ENCODE peak calls at places on chromosomes 1 and 21, in six cellular contexts. One of them, this sample, is unnamed.

GRCh38 chr1:67997746-67998145 is 52.7 kb downstream of the DIRAS3 start:
- DNase-seq in left lung: no peak
- DNase-seq in GM06990: no peak
- DNase-seq in endothelial cell of umbilical vein: no peak
- DNase-seq in B cell: no peak
- DNase-seq in astrocyte of the cerebellum: no peak
- DNase-seq in this sample: no peak

GRCh38 chr1:25737151-25737550 is 62.8 kb upstream of the SELENON start:
- DNase-seq in GM06990: no peak
- DNase-seq in astrocyte of the cerebellum: no peak
- DNase-seq in B cell: no peak
- DNase-seq in endothelial cell of umbilical vein: peak; percentile 40
- DNase-seq in left lung: no peak
- DNase-seq in this sample: no peak

GRCh38 chr1:209708297-209708696 is 3.7 kb downstream of the HSD11B1 start:
- DNase-seq in GM06990: no peak
- DNase-seq in endothelial cell of umbilical vein: no peak
- DNase-seq in left lung: no peak
- DNase-seq in B cell: no peak
- DNase-seq in astrocyte of the cerebellum: no peak
- DNase-seq in this sample: no peak

GRCh38 chr1:33986389-33987095 is 122.7 kb downstream of the HMGB4 start:
- DNase-seq in left lung: no peak
- DNase-seq in endothelial cell of umbilical vein: no peak
- DNase-seq in GM06990: no peak
- DNase-seq in B cell: no peak
- DNase-seq in astrocyte of the cerebellum: peak; percentile 62
- DNase-seq in this sample: peak; percentile 60

GRCh38 chr1:143691400-143691891 is 280.3 kb downstream of the FAM72C start:
- DNase-seq in left lung: no peak
- DNase-seq in astrocyte of the cerebellum: no peak
- DNase-seq in GM06990: peak; percentile 26
- DNase-seq in endothelial cell of umbilical vein: no peak
- DNase-seq in B cell: no peak
- DNase-seq in this sample: no peak

GRCh38 chr21:41817228-41817627 is 50.4 kb upstream of the RIPK4 start:
- DNase-seq in endothelial cell of umbilical vein: peak; percentile 54
- DNase-seq in astrocyte of the cerebellum: peak; percentile 59
- DNase-seq in GM06990: no peak
- DNase-seq in left lung: no peak
- DNase-seq in B cell: peak; percentile 78
- DNase-seq in this sample: peak; percentile 31

GRCh38 chr1:162177126-162177525 is 107.6 kb downstream of the NOS1AP start:
- DNase-seq in astrocyte of the cerebellum: no peak
- DNase-seq in B cell: no peak
- DNase-seq in GM06990: no peak
- DNase-seq in left lung: no peak
- DNase-seq in endothelial cell of umbilical vein: no peak
- DNase-seq in this sample: no peak

GRCh38 chr1:199898654-199899053 is 128.9 kb upstream of the NR5A2 start:
- DNase-seq in left lung: no peak
- DNase-seq in GM06990: no peak
- DNase-seq in B cell: no peak
- DNase-seq in astrocyte of the cerebellum: no peak
- DNase-seq in endothelial cell of umbilical vein: no peak
- DNase-seq in this sample: no peak

GRCh38 chr1:167628754-167629515 is 1.1 kb upstream of the RCSD1 start:
- DNase-seq in endothelial cell of umbilical vein: no peak
- DNase-seq in astrocyte of the cerebellum: no peak
- DNase-seq in B cell: no peak
- DNase-seq in GM06990: no peak
- DNase-seq in left lung: no peak
- DNase-seq in this sample: no peak

GRCh38 chr1:169680377-169681019 is 30.9 kb downstream of the SELL start:
- DNase-seq in GM06990: peak; percentile 64
- DNase-seq in B cell: peak; percentile 35
- DNase-seq in endothelial cell of umbilical vein: no peak
- DNase-seq in left lung: no peak
- DNase-seq in astrocyte of the cerebellum: no peak
- DNase-seq in this sample: no peak

GRCh38 chr1:51568231-51568935 is 48.5 kb upstream of the OSBPL9 start:
- DNase-seq in endothelial cell of umbilical vein: no peak
- DNase-seq in B cell: no peak
- DNase-seq in GM06990: no peak
- DNase-seq in left lung: no peak
- DNase-seq in astrocyte of the cerebellum: no peak
- DNase-seq in this sample: no peak

GRCh38 chr1:218182455-218182854 is 102.6 kb upstream of the RRP15 start:
- DNase-seq in GM06990: no peak
- DNase-seq in B cell: no peak
- DNase-seq in endothelial cell of umbilical vein: no peak
- DNase-seq in left lung: no peak
- DNase-seq in astrocyte of the cerebellum: no peak
- DNase-seq in this sample: no peak

GRCh38 chr1:162902372-162902771 is 41.4 kb upstream of the CCDC190 start:
- DNase-seq in astrocyte of the cerebellum: no peak
- DNase-seq in B cell: no peak
- DNase-seq in left lung: no peak
- DNase-seq in endothelial cell of umbilical vein: no peak
- DNase-seq in GM06990: no peak
- DNase-seq in this sample: no peak

GRCh38 chr1:115437146-115437639 is 99.1 kb upstream of the NGF start:
- DNase-seq in left lung: no peak
- DNase-seq in endothelial cell of umbilical vein: no peak
- DNase-seq in GM06990: no peak
- DNase-seq in B cell: no peak
- DNase-seq in astrocyte of the cerebellum: no peak
- DNase-seq in this sample: no peak

GRCh38 chr1:211305044-211305443 is 21.6 kb upstream of the TRAF5 start:
- DNase-seq in B cell: no peak
- DNase-seq in left lung: no peak
- DNase-seq in GM06990: peak; percentile 44
- DNase-seq in astrocyte of the cerebellum: no peak
- DNase-seq in endothelial cell of umbilical vein: no peak
- DNase-seq in this sample: no peak

GRCh38 chr1:157955860-157956259 is 37.6 kb upstream of the KIRREL1 start:
- DNase-seq in left lung: no peak
- DNase-seq in GM06990: no peak
- DNase-seq in B cell: peak; percentile 33
- DNase-seq in endothelial cell of umbilical vein: no peak
- DNase-seq in astrocyte of the cerebellum: no peak
- DNase-seq in this sample: no peak

GRCh38 chr1:95139039-95139438 is 21.9 kb downstream of the TLCD4 start:
- DNase-seq in GM06990: no peak
- DNase-seq in astrocyte of the cerebellum: no peak
- DNase-seq in endothelial cell of umbilical vein: no peak
- DNase-seq in left lung: no peak
- DNase-seq in B cell: no peak
- DNase-seq in this sample: no peak

GRCh38 chr21:21968810-21969588 is 970.8 kb downstream of the NCAM2 start:
- DNase-seq in GM06990: no peak
- DNase-seq in astrocyte of the cerebellum: no peak
- DNase-seq in B cell: no peak
- DNase-seq in endothelial cell of umbilical vein: no peak
- DNase-seq in left lung: no peak
- DNase-seq in this sample: no peak

GRCh38 chr21:45598109-45598508 is 45.4 kb upstream of the PCBP3 start:
- DNase-seq in B cell: no peak
- DNase-seq in astrocyte of the cerebellum: no peak
- DNase-seq in endothelial cell of umbilical vein: no peak
- DNase-seq in left lung: peak; percentile 54
- DNase-seq in GM06990: no peak
- DNase-seq in this sample: no peak

GRCh38 chr1:55898191-55898590 is 681.2 kb downstream of the PLPP3 start:
- DNase-seq in endothelial cell of umbilical vein: no peak
- DNase-seq in astrocyte of the cerebellum: no peak
- DNase-seq in B cell: no peak
- DNase-seq in left lung: no peak
- DNase-seq in GM06990: no peak
- DNase-seq in this sample: peak; percentile 48

GRCh38 chr1:40978886-40979240 is 633 bp upstream of the CTPS1 start:
- DNase-seq in B cell: no peak
- DNase-seq in astrocyte of the cerebellum: no peak
- DNase-seq in endothelial cell of umbilical vein: no peak
- DNase-seq in left lung: no peak
- DNase-seq in GM06990: no peak
- DNase-seq in this sample: no peak

GRCh38 chr1:145985502-145986439 is 10.6 kb downstream of the TXNIP start:
- DNase-seq in astrocyte of the cerebellum: no peak
- DNase-seq in left lung: peak; percentile 83
- DNase-seq in GM06990: no peak
- DNase-seq in B cell: no peak
- DNase-seq in endothelial cell of umbilical vein: peak; percentile 63
- DNase-seq in this sample: no peak

GRCh38 chr1:77888429-77889239 is at the start of gene NEXN:
- DNase-seq in astrocyte of the cerebellum: peak; percentile 66
- DNase-seq in B cell: peak; percentile 46
- DNase-seq in endothelial cell of umbilical vein: peak; percentile 80
- DNase-seq in left lung: peak; percentile 84
- DNase-seq in GM06990: peak; percentile 36
- DNase-seq in this sample: peak; percentile 28

GRCh38 chr1:223748773-223749733 is 36.7 kb downstream of the CAPN2 start:
- DNase-seq in astrocyte of the cerebellum: no peak
- DNase-seq in GM06990: peak; percentile 78
- DNase-seq in endothelial cell of umbilical vein: peak; percentile 62
- DNase-seq in B cell: peak; percentile 85
- DNase-seq in left lung: peak; percentile 95
- DNase-seq in this sample: no peak

GRCh38 chr1:222632749-222633148 is 14.9 kb downstream of the MIA3 start:
- DNase-seq in B cell: no peak
- DNase-seq in endothelial cell of umbilical vein: no peak
- DNase-seq in GM06990: no peak
- DNase-seq in left lung: no peak
- DNase-seq in astrocyte of the cerebellum: no peak
- DNase-seq in this sample: no peak
- TF ChIP-seq CTCF in B cell: no peak
- TF ChIP-seq CTCF in endothelial cell of umbilical vein: no peak
- TF ChIP-seq CTCF in GM06990: no peak
- TF ChIP-seq CTCF in left lung: no peak
- TF ChIP-seq CTCF in astrocyte of the cerebellum: no peak
- TF ChIP-seq CTCF in this sample: no peak

DNA sequence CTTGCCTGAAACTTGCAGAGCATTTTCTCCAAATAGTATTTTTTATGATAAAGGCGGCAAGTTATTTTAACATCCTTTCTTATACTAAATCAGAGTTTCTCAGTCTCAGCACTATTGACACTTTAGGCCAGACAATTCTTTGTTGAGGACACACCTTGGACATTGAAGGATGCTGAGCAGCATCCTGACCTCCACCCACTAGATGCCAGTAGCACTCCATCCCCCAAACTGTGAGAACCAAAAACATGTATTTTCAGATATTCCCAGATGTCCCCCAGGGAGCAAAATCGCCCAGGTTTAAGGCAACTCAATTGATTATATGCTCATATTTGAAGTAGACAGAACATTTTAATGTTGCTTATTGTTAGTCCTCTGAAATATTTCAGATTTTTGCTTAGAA is 299.4 kb downstream of the ZP4 start:
- DNase-seq in left lung: no peak
- DNase-seq in endothelial cell of umbilical vein: no peak
- DNase-seq in astrocyte of the cerebellum: no peak
- DNase-seq in GM06990: no peak
- DNase-seq in B cell: no peak
- DNase-seq in this sample: no peak
- TF ChIP-seq CTCF in left lung: no peak
- TF ChIP-seq CTCF in endothelial cell of umbilical vein: no peak
- TF ChIP-seq CTCF in astrocyte of the cerebellum: no peak
- TF ChIP-seq CTCF in GM06990: no peak
- TF ChIP-seq CTCF in B cell: no peak
- TF ChIP-seq CTCF in this sample: no peak

GRCh38 chr1:212699104-212699838 is 369 bp downstream of the BATF3 start:
- DNase-seq in GM06990: peak; percentile 81
- DNase-seq in left lung: peak; percentile 90
- DNase-seq in B cell: peak; percentile 72
- DNase-seq in endothelial cell of umbilical vein: peak; percentile 18
- DNase-seq in astrocyte of the cerebellum: no peak
- DNase-seq in this sample: no peak
- TF ChIP-seq CTCF in GM06990: peak; percentile 67
- TF ChIP-seq CTCF in left lung: peak; percentile 28
- TF ChIP-seq CTCF in B cell: peak; percentile 69
- TF ChIP-seq CTCF in endothelial cell of umbilical vein: peak; percentile 75
- TF ChIP-seq CTCF in astrocyte of the cerebellum: peak; percentile 54
- TF ChIP-seq CTCF in this sample: peak; percentile 45

GRCh38 chr1:109657395-109657794 is 1.5 kb downstream of the GSTM4 start:
- DNase-seq in B cell: no peak
- DNase-seq in astrocyte of the cerebellum: no peak
- DNase-seq in endothelial cell of umbilical vein: no peak
- DNase-seq in left lung: no peak
- DNase-seq in GM06990: no peak
- DNase-seq in this sample: no peak

GRCh38 chr1:109653286-109653685 is 2.6 kb upstream of the GSTM4 start:
- DNase-seq in B cell: no peak
- DNase-seq in GM06990: no peak
- DNase-seq in endothelial cell of umbilical vein: no peak
- DNase-seq in left lung: no peak
- DNase-seq in astrocyte of the cerebellum: no peak
- DNase-seq in this sample: no peak

GRCh38 chr1:109654519-109654918 is 1.4 kb upstream of the GSTM4 start:
- DNase-seq in astrocyte of the cerebellum: no peak
- DNase-seq in B cell: no peak
- DNase-seq in GM06990: no peak
- DNase-seq in left lung: no peak
- DNase-seq in endothelial cell of umbilical vein: no peak
- DNase-seq in this sample: no peak

GRCh38 chr1:109657970-109658369 is 2.1 kb downstream of the GSTM4 start:
- DNase-seq in GM06990: no peak
- DNase-seq in B cell: no peak
- DNase-seq in endothelial cell of umbilical vein: no peak
- DNase-seq in astrocyte of the cerebellum: no peak
- DNase-seq in left lung: no peak
- DNase-seq in this sample: no peak

DNA sequence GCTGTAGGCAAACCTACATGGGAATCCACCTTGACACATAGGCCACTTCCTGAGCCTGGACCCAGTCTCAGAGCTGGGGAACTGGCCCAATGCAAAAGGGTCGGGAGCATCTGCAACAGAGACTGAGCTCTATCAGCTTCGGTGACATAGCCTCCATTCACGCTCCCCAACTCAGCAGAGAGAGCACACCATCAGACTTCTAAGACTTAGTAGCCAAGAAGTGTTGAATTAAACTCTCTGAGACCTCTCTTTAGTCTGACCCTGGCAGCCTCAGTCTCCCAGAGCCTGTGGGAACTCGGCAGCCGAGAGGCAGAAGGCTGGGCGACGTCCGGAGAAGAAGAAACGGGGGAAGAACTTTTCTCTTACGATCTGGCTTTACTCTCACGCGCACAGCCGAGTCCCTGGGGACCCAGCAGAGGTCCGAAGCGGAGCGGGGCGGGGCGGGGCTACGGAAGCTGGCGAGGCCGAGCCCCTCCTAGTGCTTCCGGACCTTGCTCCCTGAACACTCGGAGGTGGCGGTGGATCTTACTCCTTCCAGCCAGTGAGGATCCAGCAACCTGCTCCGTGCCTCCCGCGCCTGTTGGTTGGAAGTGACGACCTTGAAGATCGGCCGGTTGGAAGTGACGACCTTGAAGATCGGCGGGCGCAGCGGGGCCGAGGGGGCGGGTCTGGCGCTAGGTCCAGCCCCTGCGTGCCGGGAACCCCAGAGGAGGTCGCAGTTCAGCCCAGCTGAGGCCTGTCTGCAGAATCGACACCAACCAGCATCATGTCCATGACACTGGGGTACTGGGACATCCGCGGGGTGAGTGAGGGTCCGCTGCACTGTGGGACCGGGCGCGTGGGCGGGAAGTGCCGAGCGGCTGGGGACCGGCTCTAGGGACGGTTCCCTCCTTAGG is at the start of gene GSTM4:
- DNase-seq in B cell: peak; percentile 86
- DNase-seq in left lung: peak; percentile 95
- DNase-seq in endothelial cell of umbilical vein: peak; percentile 69
- DNase-seq in astrocyte of the cerebellum: no peak
- DNase-seq in GM06990: peak; percentile 86
- DNase-seq in this sample: no peak
- TF ChIP-seq CTCF in B cell: no peak
- TF ChIP-seq CTCF in left lung: no peak
- TF ChIP-seq CTCF in endothelial cell of umbilical vein: no peak
- TF ChIP-seq CTCF in astrocyte of the cerebellum: peak; percentile 29
- TF ChIP-seq CTCF in GM06990: no peak
- TF ChIP-seq CTCF in this sample: no peak